ENCODE peak calls at places on chromosomes 4 and X, in ten cellular contexts. G, V, R, L, C, M, S, W, K and O are unnamed samples.

GRCh38 chr4:108540536-108540935 is 79.8 kb upstream of the RPL34 start:
- DNase-seq in L (no peak), G (no peak), K (no peak), M (no peak), R (no peak), V (no peak), W (no peak), C (no peak), S (no peak), O (no peak)

GRCh38 chr4:103450693-103451092 is 252.6 kb upstream of the CENPE start:
- DNase-seq in V (no peak), M (no peak), C (no peak), S (no peak), R (no peak), L (no peak), K (no peak), G (no peak), W (no peak), O (no peak)

GRCh38 chrX:8887004-8887403 is 85.8 kb upstream of the FAM9A start:
- DNase-seq in V (no peak), G (no peak), K (no peak), R (no peak), L (no peak), S (no peak), C (no peak), M (no peak), W (no peak), O (no peak)

GRCh38 chr4:10960386-10960785 is 275.8 kb upstream of the CLNK start:
- DNase-seq in M (no peak), K (no peak), S (no peak), V (no peak), W (no peak), R (no peak), L (no peak), G (no peak), C (no peak), O (no peak)

GRCh38 chrX:119272882-119273806 is 37.1 kb downstream of the PGRMC1 start:
- DNase-seq in L (peak), W (peak), C (no peak), M (peak), R (peak), S (peak), G (peak), V (peak), K (peak), O (peak)

GRCh38 chr4:53705151-53705764 is 114.0 kb upstream of the LNX1 start:
- DNase-seq in L (no peak), M (no peak), G (no peak), C (no peak), K (peak), V (no peak), R (peak), S (no peak), W (no peak), O (no peak)

GRCh38 chrX:53284684-53285447 is 3.5 kb upstream of the IQSEC2 start:
- DNase-seq in C (no peak), L (peak), K (peak), V (peak), W (peak), G (peak), M (peak), S (peak), R (peak), O (peak)

GRCh38 chr4:106775636-106776035 is 260.5 kb downstream of the DKK2 start:
- DNase-seq in C (no peak), W (no peak), K (no peak), M (no peak), V (no peak), R (no peak), G (no peak), L (no peak), S (no peak), O (no peak)

GRCh38 chr4:68592673-68593072 is 16.6 kb upstream of the UGT2B17 start:
- DNase-seq in K (no peak), R (no peak), V (no peak), C (no peak), G (no peak), M (no peak), W (no peak), S (no peak), L (no peak), O (no peak)

GRCh38 chrX:56733459-56734046 is 4.5 kb downstream of the NBDY start:
- DNase-seq in W (peak), V (peak), C (no peak), L (peak), M (peak), K (peak), G (peak), S (peak), R (peak), O (peak)

GRCh38 chr4:78704981-78705757 is 71.0 kb upstream of the BMP2K start:
- DNase-seq in S (no peak), G (no peak), W (no peak), M (peak), C (no peak), L (no peak), V (no peak), R (peak), K (no peak), O (peak)

GRCh38 chr4:55169352-55169959 is 44.1 kb upstream of the KDR start:
- DNase-seq in W (no peak), V (no peak), R (no peak), S (no peak), L (no peak), M (no peak), C (no peak), K (no peak), G (no peak), O (no peak)

GRCh38 chr4:56261027-56261426 is 126.3 kb downstream of the AASDH start:
- DNase-seq in S (no peak), G (peak), K (no peak), L (peak), W (no peak), V (no peak), R (no peak), M (no peak), C (no peak), O (no peak)

GRCh38 chrX:122546269-122546668 is 637.8 kb upstream of the GRIA3 start:
- DNase-seq in K (no peak), M (no peak), C (no peak), V (no peak), R (no peak), S (no peak), G (no peak), L (no peak), W (no peak), O (no peak)

GRCh38 chr4:128858875-128859696 is 49.6 kb downstream of the JADE1 start:
- DNase-seq in K (no peak), S (no peak), R (peak), M (no peak), G (no peak), C (no peak), W (no peak), V (no peak), L (no peak), O (no peak)

GRCh38 chr4:148376151-148376550 is 66.1 kb downstream of the NR3C2 start:
- DNase-seq in C (peak), R (no peak), S (no peak), L (no peak), M (peak), G (no peak), W (no peak), V (no peak), K (no peak), O (peak)

GRCh38 chr4:156547439-156547838 is 424.2 kb downstream of the PDGFC start:
- DNase-seq in V (no peak), K (no peak), C (no peak), S (no peak), M (peak), G (no peak), L (no peak), R (peak), W (no peak), O (no peak)

GRCh38 chrX:69285401-69285871 is 120.2 kb upstream of the PJA1 start:
- DNase-seq in R (peak), W (no peak), L (no peak), K (no peak), V (no peak), C (no peak), G (no peak), S (no peak), M (peak), O (no peak)

GRCh38 chr4:81030617-81031388 is at the start of gene BMP3:
- DNase-seq in C (no peak), R (peak), K (no peak), V (peak), G (no peak), S (peak), L (no peak), M (no peak), W (no peak), O (peak)

GRCh38 chr4:164977243-164978164 is at the start of gene TRIM61:
- DNase-seq in R (no peak), K (peak), C (no peak), M (peak), S (peak), G (peak), V (peak), W (no peak), L (peak), O (peak)

GRCh38 chrX:3066555-3066954 is 25.3 kb downstream of the ARSF start:
- DNase-seq in V (no peak), K (no peak), W (peak), S (no peak), G (no peak), M (peak), C (no peak), L (no peak), R (peak), O (no peak)

GRCh38 chrX:136967965-136968364 is 65.8 kb downstream of the GPR101 start:
- DNase-seq in G (no peak), C (no peak), S (no peak), M (no peak), K (no peak), W (no peak), L (no peak), V (no peak), R (no peak), O (no peak)

GRCh38 chr4:4384837-4385236 is 2.1 kb upstream of the NSG1 start:
- DNase-seq in S (peak), L (peak), G (peak), W (peak), M (no peak), C (no peak), R (peak), K (no peak), V (peak), O (no peak)

GRCh38 chr4:6115746-6116586 is 84.4 kb downstream of the JAKMIP1 start:
- DNase-seq in V (no peak), C (no peak), G (no peak), S (no peak), W (no peak), R (no peak), M (no peak), K (no peak), L (no peak), O (no peak)

GRCh38 chr4:158799013-158799770 is 30.4 kb downstream of the FNIP2 start:
- DNase-seq in V (no peak), S (no peak), W (peak), C (no peak), G (no peak), K (no peak), M (no peak), R (no peak), L (no peak), O (no peak)

GRCh38 chr4:163871078-163871477 is 376.6 kb downstream of the TMA16 start:
- DNase-seq in R (no peak), V (no peak), C (no peak), M (no peak), G (no peak), K (no peak), W (no peak), S (no peak), L (no peak), O (no peak)

GRCh38 chrX:16479206-16479869 is 170.6 kb upstream of the S100G start:
- DNase-seq in S (no peak), R (peak), K (no peak), C (no peak), W (no peak), G (no peak), M (no peak), V (no peak), L (no peak), O (no peak)

GRCh38 chr4:52852041-52852440 is 10.1 kb upstream of the RASL11B start:
- DNase-seq in K (no peak), C (no peak), R (peak), W (no peak), S (no peak), M (no peak), V (no peak), G (no peak), L (no peak), O (no peak)